ENCODE peak calls at places on chromosomes 16 and 17, in ten cellular contexts. One of them, this sample, is unnamed.

GRCh38 chr17:7289256-7290032 is 5.0 kb downstream of the YBX2 start:
- DNase-seq in iPS DF 6.9: no peak
- DNase-seq in mammary epithelial cell: no peak
- DNase-seq in H1: no peak
- DNase-seq in aorta: no peak
- DNase-seq in PC-3: no peak
- DNase-seq in mesendoderm: no peak
- DNase-seq in CD4-positive, CD25-positive, alpha-beta regulatory T cell: no peak
- DNase-seq in sigmoid colon: no peak
- DNase-seq in lung: no peak
- DNase-seq in this sample: no peak

GRCh38 chr17:4176803-4177472 is 33.9 kb downstream of the CYB5D2 start:
- DNase-seq in sigmoid colon: no peak
- DNase-seq in aorta: peak; percentile 36
- DNase-seq in iPS DF 6.9: no peak
- DNase-seq in mesendoderm: no peak
- DNase-seq in mammary epithelial cell: no peak
- DNase-seq in PC-3: no peak
- DNase-seq in lung: no peak
- DNase-seq in CD4-positive, CD25-positive, alpha-beta regulatory T cell: no peak
- DNase-seq in H1: no peak
- DNase-seq in this sample: no peak

GRCh38 chr16:82011199-82011641 is at the start of gene SDR42E1:
- DNase-seq in sigmoid colon: no peak
- DNase-seq in CD4-positive, CD25-positive, alpha-beta regulatory T cell: peak; percentile 69
- DNase-seq in PC-3: no peak
- DNase-seq in H1: no peak
- DNase-seq in mammary epithelial cell: peak; percentile 76
- DNase-seq in aorta: no peak
- DNase-seq in lung: peak; percentile 74
- DNase-seq in iPS DF 6.9: no peak
- DNase-seq in mesendoderm: peak; percentile 38
- DNase-seq in this sample: no peak

GRCh38 chr17:17494499-17495447 is 1.4 kb downstream of the RASD1 start:
- DNase-seq in PC-3: peak; percentile 60
- DNase-seq in mesendoderm: peak; percentile 87
- DNase-seq in mammary epithelial cell: no peak
- DNase-seq in sigmoid colon: peak; percentile 79
- DNase-seq in CD4-positive, CD25-positive, alpha-beta regulatory T cell: peak; percentile 3
- DNase-seq in lung: peak; percentile 44
- DNase-seq in iPS DF 6.9: no peak
- DNase-seq in H1: no peak
- DNase-seq in aorta: peak; percentile 87
- DNase-seq in this sample: no peak

GRCh38 chr17:75846701-75847594 is 2.7 kb upstream of the UNC13D start:
- DNase-seq in H1: no peak
- DNase-seq in iPS DF 6.9: no peak
- DNase-seq in PC-3: no peak
- DNase-seq in mesendoderm: no peak
- DNase-seq in mammary epithelial cell: no peak
- DNase-seq in sigmoid colon: peak; percentile 69
- DNase-seq in aorta: no peak
- DNase-seq in lung: no peak
- DNase-seq in CD4-positive, CD25-positive, alpha-beta regulatory T cell: no peak
- DNase-seq in this sample: no peak

GRCh38 chr16:27378871-27379580 is 22.9 kb upstream of the IL21R start:
- DNase-seq in H1: no peak
- DNase-seq in mesendoderm: peak; percentile 30
- DNase-seq in PC-3: no peak
- DNase-seq in mammary epithelial cell: no peak
- DNase-seq in iPS DF 6.9: no peak
- DNase-seq in CD4-positive, CD25-positive, alpha-beta regulatory T cell: no peak
- DNase-seq in aorta: no peak
- DNase-seq in sigmoid colon: no peak
- DNase-seq in lung: no peak
- DNase-seq in this sample: peak; percentile 33

GRCh38 chr17:4219241-4219640 is 44.5 kb downstream of the ANKFY1 start:
- DNase-seq in CD4-positive, CD25-positive, alpha-beta regulatory T cell: no peak
- DNase-seq in PC-3: no peak
- DNase-seq in aorta: no peak
- DNase-seq in mesendoderm: no peak
- DNase-seq in sigmoid colon: no peak
- DNase-seq in iPS DF 6.9: no peak
- DNase-seq in mammary epithelial cell: peak; percentile 60
- DNase-seq in lung: no peak
- DNase-seq in H1: no peak
- DNase-seq in this sample: no peak

GRCh38 chr16:56532714-56533113 is 12.9 kb upstream of the BBS2 start:
- DNase-seq in iPS DF 6.9: no peak
- DNase-seq in mesendoderm: peak; percentile 27
- DNase-seq in sigmoid colon: no peak
- DNase-seq in PC-3: peak; percentile 55
- DNase-seq in aorta: no peak
- DNase-seq in H1: no peak
- DNase-seq in mammary epithelial cell: no peak
- DNase-seq in lung: no peak
- DNase-seq in CD4-positive, CD25-positive, alpha-beta regulatory T cell: no peak
- DNase-seq in this sample: no peak

GRCh38 chr16:89288577-89288844 is 71.0 kb downstream of the ZNF778 start:
- DNase-seq in iPS DF 6.9: no peak
- DNase-seq in sigmoid colon: no peak
- DNase-seq in CD4-positive, CD25-positive, alpha-beta regulatory T cell: no peak
- DNase-seq in mesendoderm: no peak
- DNase-seq in lung: no peak
- DNase-seq in H1: no peak
- DNase-seq in PC-3: no peak
- DNase-seq in aorta: no peak
- DNase-seq in mammary epithelial cell: no peak
- DNase-seq in this sample: no peak

GRCh38 chr17:19242323-19242722 is 5.2 kb downstream of the EPN2 start:
- DNase-seq in sigmoid colon: no peak
- DNase-seq in aorta: no peak
- DNase-seq in CD4-positive, CD25-positive, alpha-beta regulatory T cell: no peak
- DNase-seq in iPS DF 6.9: no peak
- DNase-seq in PC-3: peak; percentile 87
- DNase-seq in lung: no peak
- DNase-seq in H1: no peak
- DNase-seq in mesendoderm: peak; percentile 66
- DNase-seq in mammary epithelial cell: peak; percentile 51
- DNase-seq in this sample: no peak

GRCh38 chr17:17445925-17446665 is 30.7 kb upstream of the MED9 start:
- DNase-seq in CD4-positive, CD25-positive, alpha-beta regulatory T cell: no peak
- DNase-seq in PC-3: peak; percentile 99
- DNase-seq in H1: no peak
- DNase-seq in iPS DF 6.9: no peak
- DNase-seq in mammary epithelial cell: peak; percentile 82
- DNase-seq in mesendoderm: peak; percentile 77
- DNase-seq in lung: peak; percentile 75
- DNase-seq in sigmoid colon: no peak
- DNase-seq in aorta: no peak
- DNase-seq in this sample: no peak

GRCh38 chr17:29760279-29760721 is 137.6 kb upstream of the CORO6 start:
- DNase-seq in sigmoid colon: no peak
- DNase-seq in aorta: no peak
- DNase-seq in mammary epithelial cell: peak; percentile 41
- DNase-seq in PC-3: peak; percentile 2
- DNase-seq in H1: no peak
- DNase-seq in iPS DF 6.9: no peak
- DNase-seq in mesendoderm: peak; percentile 19
- DNase-seq in CD4-positive, CD25-positive, alpha-beta regulatory T cell: peak; percentile 72
- DNase-seq in lung: no peak
- DNase-seq in this sample: peak; percentile 77

GRCh38 chr16:87153326-87153725 is 163.9 kb downstream of the C16orf95 start:
- DNase-seq in mesendoderm: no peak
- DNase-seq in PC-3: no peak
- DNase-seq in aorta: no peak
- DNase-seq in H1: no peak
- DNase-seq in CD4-positive, CD25-positive, alpha-beta regulatory T cell: no peak
- DNase-seq in lung: no peak
- DNase-seq in sigmoid colon: peak; percentile 42
- DNase-seq in iPS DF 6.9: no peak
- DNase-seq in mammary epithelial cell: no peak
- DNase-seq in this sample: no peak

GRCh38 chr16:88503374-88503770 is 50.3 kb downstream of the ZFPM1 start:
- DNase-seq in aorta: no peak
- DNase-seq in mesendoderm: no peak
- DNase-seq in sigmoid colon: no peak
- DNase-seq in iPS DF 6.9: no peak
- DNase-seq in H1: no peak
- DNase-seq in mammary epithelial cell: no peak
- DNase-seq in lung: no peak
- DNase-seq in PC-3: no peak
- DNase-seq in CD4-positive, CD25-positive, alpha-beta regulatory T cell: no peak
- DNase-seq in this sample: no peak

GRCh38 chr17:64095144-64095882 is 34.6 kb downstream of the ERN1 start:
- DNase-seq in lung: peak; percentile 41
- DNase-seq in H1: peak; percentile 7
- DNase-seq in sigmoid colon: no peak
- DNase-seq in iPS DF 6.9: no peak
- DNase-seq in mammary epithelial cell: peak; percentile 90
- DNase-seq in mesendoderm: no peak
- DNase-seq in aorta: no peak
- DNase-seq in CD4-positive, CD25-positive, alpha-beta regulatory T cell: no peak
- DNase-seq in PC-3: peak; percentile 94
- DNase-seq in this sample: no peak

GRCh38 chr17:62807812-62808575 is at the start of gene MARCHF10:
- DNase-seq in lung: peak; percentile 41
- DNase-seq in iPS DF 6.9: no peak
- DNase-seq in aorta: peak; percentile 75
- DNase-seq in CD4-positive, CD25-positive, alpha-beta regulatory T cell: no peak
- DNase-seq in mesendoderm: peak; percentile 42
- DNase-seq in sigmoid colon: no peak
- DNase-seq in PC-3: peak; percentile 53
- DNase-seq in mammary epithelial cell: no peak
- DNase-seq in H1: no peak
- DNase-seq in this sample: peak; percentile 31

GRCh38 chr16:77437859-77438258 is 3.0 kb upstream of the ADAMTS18 start:
- DNase-seq in H1: no peak
- DNase-seq in PC-3: no peak
- DNase-seq in mammary epithelial cell: no peak
- DNase-seq in aorta: no peak
- DNase-seq in mesendoderm: peak; percentile 46
- DNase-seq in iPS DF 6.9: no peak
- DNase-seq in CD4-positive, CD25-positive, alpha-beta regulatory T cell: no peak
- DNase-seq in sigmoid colon: no peak
- DNase-seq in lung: no peak
- DNase-seq in this sample: no peak

GRCh38 chr17:50177476-50177875 is 11.7 kb downstream of the SGCA start:
- DNase-seq in PC-3: no peak
- DNase-seq in lung: no peak
- DNase-seq in mesendoderm: no peak
- DNase-seq in CD4-positive, CD25-positive, alpha-beta regulatory T cell: no peak
- DNase-seq in mammary epithelial cell: peak; percentile 32
- DNase-seq in aorta: peak; percentile 56
- DNase-seq in iPS DF 6.9: no peak
- DNase-seq in H1: no peak
- DNase-seq in sigmoid colon: no peak
- DNase-seq in this sample: no peak
- H3K4me1 ChIP-seq in PC-3: peaks cover 18% of the 10 kb centered on the region
- H3K4me1 ChIP-seq in lung: peaks cover 10% of the 10 kb centered on the region
- H3K4me1 ChIP-seq in mesendoderm: peaks cover 7% of the 10 kb centered on the region
- H3K4me1 ChIP-seq in CD4-positive, CD25-positive, alpha-beta regulatory T cell: no peaks in the 10 kb centered on the region
- H3K4me1 ChIP-seq in mammary epithelial cell: peaks cover 37% of the 10 kb centered on the region
- H3K4me1 ChIP-seq in aorta: peaks cover 3% of the 10 kb centered on the region
- H3K4me1 ChIP-seq in iPS DF 6.9: peaks cover 4% of the 10 kb centered on the region
- H3K4me1 ChIP-seq in H1: peaks cover 4% of the 10 kb centered on the region
- H3K4me1 ChIP-seq in sigmoid colon: peaks cover 55% of the 10 kb centered on the region
- H3K4me1 ChIP-seq in this sample: no peaks in the 10 kb centered on the region

GRCh38 chr17:57002904-57003303 is 25.0 kb downstream of the SCPEP1 start:
- DNase-seq in PC-3: no peak
- DNase-seq in sigmoid colon: no peak
- DNase-seq in iPS DF 6.9: no peak
- DNase-seq in aorta: no peak
- DNase-seq in mammary epithelial cell: no peak
- DNase-seq in lung: no peak
- DNase-seq in H1: no peak
- DNase-seq in mesendoderm: no peak
- DNase-seq in CD4-positive, CD25-positive, alpha-beta regulatory T cell: no peak
- DNase-seq in this sample: no peak
- H3K4me1 ChIP-seq in PC-3: no peaks in the 10 kb centered on the region
- H3K4me1 ChIP-seq in sigmoid colon: no peaks in the 10 kb centered on the region
- H3K4me1 ChIP-seq in iPS DF 6.9: no peaks in the 10 kb centered on the region
- H3K4me1 ChIP-seq in aorta: no peaks in the 10 kb centered on the region
- H3K4me1 ChIP-seq in mammary epithelial cell: peaks cover 6% of the 10 kb centered on the region
- H3K4me1 ChIP-seq in lung: no peaks in the 10 kb centered on the region
- H3K4me1 ChIP-seq in H1: peaks cover 4% of the 10 kb centered on the region
- H3K4me1 ChIP-seq in mesendoderm: no peaks in the 10 kb centered on the region
- H3K4me1 ChIP-seq in CD4-positive, CD25-positive, alpha-beta regulatory T cell: no peaks in the 10 kb centered on the region
- H3K4me1 ChIP-seq in this sample: no peaks in the 10 kb centered on the region

DNA sequence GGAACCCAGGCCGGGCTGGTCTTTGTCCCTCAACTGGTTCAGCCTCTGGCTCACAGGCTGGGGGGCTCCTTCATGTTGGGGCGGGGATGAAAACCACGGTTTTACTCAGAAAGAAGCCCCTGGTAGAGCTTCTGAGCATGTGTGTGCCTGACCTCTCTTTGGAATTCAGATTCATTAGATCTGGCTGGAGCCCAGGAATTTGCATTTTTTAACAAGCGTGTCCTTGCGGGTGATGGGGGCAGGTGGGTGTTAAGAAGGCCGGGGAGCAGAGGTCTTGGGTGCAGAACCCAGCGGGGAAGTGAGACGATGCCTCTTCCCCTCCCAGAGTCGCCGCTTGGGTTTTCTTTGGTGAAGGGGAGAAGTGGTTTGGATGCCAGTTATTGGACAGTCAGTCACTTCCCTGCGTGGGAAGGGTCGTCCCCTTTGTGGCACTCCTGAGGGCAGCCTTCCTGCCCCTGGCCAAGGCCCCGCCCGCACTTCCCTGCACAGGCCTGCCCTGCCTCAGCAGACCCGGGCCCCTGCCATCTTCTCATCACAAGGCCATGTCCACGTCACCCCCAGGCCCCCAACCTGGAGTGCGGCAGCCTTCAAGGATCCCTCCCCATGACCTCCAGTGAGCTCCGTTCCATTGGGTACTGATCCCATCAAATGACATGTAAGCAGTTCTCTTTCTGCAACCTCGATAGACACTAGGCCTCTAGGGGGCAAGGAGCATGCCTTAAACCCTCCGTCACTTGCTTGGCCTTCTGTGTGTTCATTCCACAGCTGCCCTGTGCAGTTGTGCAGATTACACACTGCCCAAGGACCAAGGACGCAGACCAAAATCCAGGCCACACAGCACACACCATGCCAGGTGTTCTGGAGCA is 177.7 kb upstream of the CIBAR2 start:
- DNase-seq in sigmoid colon: no peak
- DNase-seq in aorta: no peak
- DNase-seq in CD4-positive, CD25-positive, alpha-beta regulatory T cell: no peak
- DNase-seq in PC-3: no peak
- DNase-seq in lung: no peak
- DNase-seq in iPS DF 6.9: no peak
- DNase-seq in H1: no peak
- DNase-seq in mesendoderm: no peak
- DNase-seq in mammary epithelial cell: no peak
- DNase-seq in this sample: no peak
- H3K4me1 ChIP-seq in sigmoid colon: peaks cover 22% of the 10 kb centered on the region
- H3K4me1 ChIP-seq in aorta: no peaks in the 10 kb centered on the region
- H3K4me1 ChIP-seq in CD4-positive, CD25-positive, alpha-beta regulatory T cell: no peaks in the 10 kb centered on the region
- H3K4me1 ChIP-seq in PC-3: no peaks in the 10 kb centered on the region
- H3K4me1 ChIP-seq in lung: no peaks in the 10 kb centered on the region
- H3K4me1 ChIP-seq in iPS DF 6.9: no peaks in the 10 kb centered on the region
- H3K4me1 ChIP-seq in H1: no peaks in the 10 kb centered on the region
- H3K4me1 ChIP-seq in mesendoderm: no peaks in the 10 kb centered on the region
- H3K4me1 ChIP-seq in mammary epithelial cell: peaks cover 23% of the 10 kb centered on the region
- H3K4me1 ChIP-seq in this sample: no peaks in the 10 kb centered on the region

GRCh38 chr17:77404812-77405581 is 264.2 kb downstream of the SEC14L1 start:
- DNase-seq in CD4-positive, CD25-positive, alpha-beta regulatory T cell: peak; percentile 86
- DNase-seq in lung: peak; percentile 64
- DNase-seq in mesendoderm: no peak
- DNase-seq in H1: no peak
- DNase-seq in mammary epithelial cell: peak; percentile 74
- DNase-seq in iPS DF 6.9: no peak
- DNase-seq in PC-3: peak; percentile 93
- DNase-seq in sigmoid colon: no peak
- DNase-seq in aorta: peak; percentile 88
- DNase-seq in this sample: peak; percentile 93
- H3K4me1 ChIP-seq in CD4-positive, CD25-positive, alpha-beta regulatory T cell: peaks cover 97% of the 10 kb centered on the region
- H3K4me1 ChIP-seq in lung: peaks cover 42% of the 10 kb centered on the region
- H3K4me1 ChIP-seq in mesendoderm: peaks cover 5% of the 10 kb centered on the region
- H3K4me1 ChIP-seq in H1: peaks cover 6% of the 10 kb centered on the region
- H3K4me1 ChIP-seq in mammary epithelial cell: peaks cover 61% of the 10 kb centered on the region
- H3K4me1 ChIP-seq in iPS DF 6.9: peaks cover 9% of the 10 kb centered on the region
- H3K4me1 ChIP-seq in PC-3: peaks cover 27% of the 10 kb centered on the region
- H3K4me1 ChIP-seq in sigmoid colon: peaks cover 92% of the 10 kb centered on the region
- H3K4me1 ChIP-seq in aorta: no peaks in the 10 kb centered on the region
- H3K4me1 ChIP-seq in this sample: peaks cover 100% of the 10 kb centered on the region